ENCODE peak calls at places on chromosomes 16 and 17, in six cellular contexts. Y, H, E, F, M and X are unnamed samples.

GRCh38 chr16:879461-879861 is 78.9 kb upstream of the GNG13 start:
- DNase-seq in Y (no peak), M (no peak), H (no peak), F (no peak), E (no peak), X (no peak)

GRCh38 chr17:79618383-79619067 is 7.7 kb upstream of the RBFOX3 start:
- DNase-seq in F (no peak), H (no peak), E (peak; percentile 8), M (peak; percentile 23), Y (no peak), X (no peak)

GRCh38 chr17:49464049-49464448 is 31.0 kb upstream of the NGFR start:
- DNase-seq in M (no peak), F (no peak), E (no peak), Y (no peak), H (no peak), X (no peak)

GRCh38 chr17:81556175-81556691 is 4.1 kb upstream of the FAAP100 start:
- DNase-seq in M (no peak), E (peak; percentile 43), H (peak; percentile 76), Y (no peak), F (no peak), X (no peak)

GRCh38 chr16:89152831-89153700 is 18.5 kb upstream of the CDH15 start:
- DNase-seq in Y (no peak), F (no peak), E (no peak), H (no peak), M (no peak), X (no peak)

GRCh38 chr16:842061-842476 is 41.5 kb upstream of the GNG13 start:
- DNase-seq in F (no peak), E (no peak), H (no peak), Y (peak; percentile 38), M (no peak), X (no peak)

GRCh38 chr16:90019543-90020259 is 445 bp upstream of the DBNDD1 start:
- DNase-seq in Y (peak; percentile 68), E (peak; percentile 60), H (peak; percentile 67), M (peak; percentile 31), F (peak; percentile 25), X (peak; percentile 59)

GRCh38 chr17:42547698-42548069 is 5.0 kb upstream of the HSD17B1 start:
- DNase-seq in E (no peak), Y (no peak), M (no peak), H (no peak), F (no peak), X (no peak)

GRCh38 chr17:38658741-38659345 is 15.9 kb downstream of the EPOP start:
- DNase-seq in Y (no peak), F (no peak), M (peak; percentile 33), E (no peak), H (no peak), X (no peak)

GRCh38 chr17:6392609-6393367 is 42.1 kb downstream of the AIPL1 start:
- DNase-seq in E (no peak), M (peak; percentile 47), Y (peak; percentile 55), H (no peak), F (no peak), X (no peak)

GRCh38 chr17:19290047-19290705 is 53.0 kb downstream of the EPN2 start:
- DNase-seq in H (no peak), M (no peak), E (no peak), F (no peak), Y (no peak), X (no peak)

GRCh38 chr17:59160203-59161025 is 4.9 kb downstream of the PRR11 start:
- DNase-seq in F (no peak), Y (no peak), H (no peak), E (no peak), M (no peak), X (no peak)

GRCh38 chr17:8300629-8301242 is 5.5 kb upstream of the SLC25A35 start:
- DNase-seq in F (peak; percentile 33), H (peak; percentile 83), E (peak; percentile 48), Y (peak; percentile 34), M (peak; percentile 49), X (peak; percentile 90)

GRCh38 chr16:67399218-67399733 is 6.0 kb upstream of the TPPP3 start:
- DNase-seq in E (no peak), M (no peak), Y (no peak), F (peak; percentile 23), H (no peak), X (no peak)

GRCh38 chr17:80835816-80836657 is 155.6 kb upstream of the CHMP6 start:
- DNase-seq in E (no peak), Y (no peak), M (no peak), H (no peak), F (no peak), X (no peak)

GRCh38 chr17:63919311-63919723 is 678 bp upstream of the GH1 start:
- DNase-seq in M (no peak), Y (peak; percentile 23), E (peak; percentile 39), H (peak; percentile 54), F (peak; percentile 38), X (peak; percentile 88)

GRCh38 chr17:63785556-63785955 is 11.6 kb downstream of the DDX42 start:
- DNase-seq in H (no peak), F (no peak), Y (no peak), E (no peak), M (no peak), X (no peak)

GRCh38 chr17:77211681-77212080 is 70.9 kb downstream of the SEC14L1 start:
- DNase-seq in Y (no peak), F (no peak), E (no peak), H (no peak), M (no peak), X (no peak)

GRCh38 chr16:30651124-30652004 is 604 bp downstream of the PRR14 start:
- DNase-seq in E (peak; percentile 71), H (peak; percentile 74), Y (peak; percentile 68), F (peak; percentile 72), M (peak; percentile 25), X (peak; percentile 69)

GRCh38 chr17:30318190-30318589 is 15.7 kb downstream of the TMIGD1 start:
- DNase-seq in M (no peak), H (no peak), F (no peak), Y (no peak), E (no peak), X (no peak)

GRCh38 chr17:56939869-56940484 is 20.9 kb downstream of the COIL start:
- DNase-seq in E (no peak), H (peak; percentile 67), F (no peak), Y (peak; percentile 24), M (peak; percentile 37), X (peak; percentile 82)

GRCh38 chr16:68985855-68986254 is 119.6 kb upstream of the HAS3 start:
- DNase-seq in H (no peak), E (peak; percentile 47), M (no peak), Y (no peak), F (no peak), X (no peak)

GRCh38 chr16:87487361-87487924 is 5.4 kb downstream of the ZCCHC14 start:
- DNase-seq in H (no peak), E (no peak), F (no peak), M (peak; percentile 17), Y (peak; percentile 87), X (no peak)

GRCh38 chr17:79325707-79326106 is 251.1 kb downstream of the ENGASE start:
- DNase-seq in F (no peak), M (no peak), E (peak; percentile 1), H (no peak), Y (no peak), X (peak; percentile 26)

GRCh38 chr17:75024686-75025397 is 12.4 kb downstream of the MRPL58 start:
- DNase-seq in E (no peak), M (no peak), F (no peak), Y (no peak), H (no peak), X (no peak)

GRCh38 chr17:40179923-40180659 is 2.8 kb downstream of the RAPGEFL1 start:
- DNase-seq in H (peak; percentile 29), E (peak; percentile 56), F (no peak), M (no peak), Y (no peak), X (peak; percentile 54)

GRCh38 chr17:68576811-68577551 is 24.2 kb downstream of the FAM20A start:
- DNase-seq in H (peak; percentile 18), E (peak; percentile 60), Y (no peak), F (no peak), M (no peak), X (no peak)

GRCh38 chr17:61947367-61948078 is 19.7 kb upstream of the INTS2 start:
- DNase-seq in H (no peak), E (no peak), F (no peak), Y (no peak), M (no peak), X (no peak)

GRCh38 chr16:81928975-81929374 is 82.3 kb downstream of the SDR42E1 start:
- DNase-seq in M (no peak), H (no peak), Y (no peak), F (no peak), E (no peak), X (no peak)

GRCh38 chr16:89593841-89594240 is 18.3 kb downstream of the CPNE7 start:
- DNase-seq in E (no peak), Y (no peak), F (no peak), H (no peak), M (no peak), X (no peak)

GRCh38 chr16:85554114-85554790 is 58.9 kb upstream of the GSE1 start:
- DNase-seq in Y (peak; percentile 61), F (peak; percentile 61), E (peak; percentile 80), H (peak; percentile 91), M (peak; percentile 47), X (peak; percentile 79)

GRCh38 chr17:48037036-48037881 is at the start of gene COPZ2:
- DNase-seq in H (peak; percentile 61), Y (no peak), E (no peak), M (no peak), F (peak; percentile 39), X (peak; percentile 60)

GRCh38 chr17:73439597-73439996 is 127.8 kb upstream of the CDC42EP4 start:
- DNase-seq in Y (no peak), E (no peak), H (no peak), F (no peak), M (no peak), X (no peak)

GRCh38 chr17:12282056-12282455 is 261.4 kb downstream of the MAP2K4 start:
- DNase-seq in H (peak; percentile 50), E (peak; percentile 7), M (no peak), F (no peak), Y (no peak), X (no peak)